ENCODE peak calls at places on chromosomes 7 and 10, in seven cellular contexts. Y is SW 1271; D is effector memory CD4-positive, alpha-beta T cell; A is AG09309; N is brain microvascular endothelial cell; Q is cardiac muscle cell; K is CD8-positive, alpha-beta T cell. P is an unnamed sample.
A peak's percentile ranks its signal among the peaks of the same experiment; 100 is the strongest.

GRCh38 chr7:132381742-132382472 is 194.4 kb downstream of the PLXNA4 start:
- DNase-seq in K (no peak), N (no peak), Q (peak; percentile 33), D (no peak), Y (no peak), A (no peak), P (no peak)

GRCh38 chr10:63137306-63137705 is 4.2 kb downstream of the NRBF2 start:
- DNase-seq in K (no peak), D (no peak), N (peak; percentile 44), Q (no peak), Y (no peak), A (no peak), P (no peak)

GRCh38 chr7:129950191-129950940 is 2.4 kb downstream of the UBE2H start:
- DNase-seq in N (peak; percentile 21), K (no peak), A (no peak), Y (no peak), Q (peak; percentile 13), D (no peak), P (no peak)

GRCh38 chr7:3979956-3980643 is 679.0 kb downstream of the SDK1 start:
- DNase-seq in Q (no peak), A (no peak), N (peak; percentile 46), D (no peak), Y (no peak), K (no peak), P (no peak)

GRCh38 chr7:98315318-98315993 is 34.0 kb downstream of the BRI3 start:
- DNase-seq in K (no peak), Q (no peak), Y (no peak), A (no peak), D (no peak), N (no peak), P (no peak)

GRCh38 chr7:2604608-2605174 is 27.1 kb upstream of the TTYH3 start:
- DNase-seq in Q (no peak), Y (no peak), A (no peak), N (no peak), D (no peak), K (no peak), P (no peak)

GRCh38 chr10:28722065-28722803 is 44.9 kb downstream of the BAMBI start:
- DNase-seq in Q (peak; percentile 73), K (no peak), Y (no peak), D (no peak), A (no peak), N (peak; percentile 14), P (no peak)

GRCh38 chr10:2188371-2188770 is 451.0 kb upstream of the ADARB2 start:
- DNase-seq in N (no peak), D (no peak), Q (no peak), K (no peak), Y (no peak), A (no peak), P (no peak)

GRCh38 chr10:31927597-31928530 is 767 bp downstream of the ARHGAP12 start:
- DNase-seq in K (peak; percentile 50), Y (peak; percentile 58), A (no peak), N (no peak), D (peak; percentile 44), Q (peak; percentile 83), P (peak; percentile 41)

GRCh38 chr7:91288208-91288824 is 24.1 kb downstream of the FZD1 start:
- DNase-seq in Y (peak; percentile 26), Q (peak; percentile 42), N (peak; percentile 31), K (no peak), D (no peak), A (no peak), P (no peak)

GRCh38 chr10:99557044-99557443 is 24.3 kb downstream of the NKX2-3 start:
- DNase-seq in K (no peak), A (no peak), D (no peak), Y (no peak), N (no peak), Q (no peak), P (no peak)

GRCh38 chr10:120456626-120457430 is at the start of gene PLPP4:
- DNase-seq in K (no peak), N (peak; percentile 12), Y (peak; percentile 4), Q (peak; percentile 76), A (no peak), D (no peak), P (no peak)

GRCh38 chr10:282294-283139 is 147.3 kb downstream of the ZMYND11 start:
- DNase-seq in K (no peak), A (no peak), D (no peak), Y (no peak), N (no peak), Q (no peak), P (no peak)

GRCh38 chr10:93993782-93994668 is at the start of gene PLCE1:
- DNase-seq in Y (peak; percentile 23), K (no peak), A (no peak), Q (peak; percentile 80), D (no peak), N (no peak), P (no peak)